ENCODE peak calls at places on chromosomes 6 and 20, in six cellular contexts. Y is stomach, Z is tibial nerve, B is lower lobe of right lung, I is WERI-Rb-1, H is mammary epithelial cell. F is an unnamed sample. For H3K9me3 and H3K27me3, the result is how much of the 10 kb centered on the place peaks cover.

GRCh38 chr6:118974790-118975189 is 39.8 kb upstream of the MCM9 start:
- DNase-seq in Z (no peak), I (no peak), Y (no peak), B (no peak), H (no peak), F (no peak)

GRCh38 chr20:36307412-36308317 is 1.5 kb downstream of the DLGAP4 start:
- DNase-seq in B (no peak), H (no peak), Y (peak), Z (no peak), I (no peak), F (no peak)

GRCh38 chr20:728022-728944 is 40.0 kb downstream of the SLC52A3 start:
- DNase-seq in Y (peak), Z (no peak), H (no peak), I (peak), B (peak), F (peak)

GRCh38 chr6:37725967-37726366 is 28.3 kb upstream of the MDGA1 start:
- DNase-seq in H (no peak), B (peak), Y (no peak), Z (no peak), I (no peak), F (peak)

GRCh38 chr6:29678114-29678513 is 2.8 kb downstream of the ZFP57 start:
- DNase-seq in I (no peak), H (peak), Y (no peak), B (no peak), Z (no peak), F (no peak)

GRCh38 chr20:11716239-11716944 is 201.3 kb upstream of the BTBD3 start:
- DNase-seq in H (peak), B (no peak), Z (no peak), I (peak), Y (no peak), F (peak)

GRCh38 chr6:18019539-18020534 is 32.4 kb upstream of the KIF13A start:
- DNase-seq in Y (no peak), B (no peak), H (no peak), I (peak), Z (no peak), F (no peak)

GRCh38 chr20:35849726-35850125 is 77.9 kb downstream of the PHF20 start:
- DNase-seq in Y (no peak), H (no peak), I (peak), Z (no peak), B (no peak), F (peak)

GRCh38 chr6:132961610-132962009 is 147.2 kb downstream of the RPS12 start:
- DNase-seq in I (no peak), H (no peak), B (no peak), Z (no peak), Y (no peak), F (no peak)

GRCh38 chr6:37188962-37189510 is 19.1 kb downstream of the PIM1 start:
- DNase-seq in Z (no peak), B (no peak), H (no peak), Y (no peak), I (no peak), F (no peak)

GRCh38 chr20:17024513-17025105 is 202.2 kb upstream of the PCSK2 start:
- DNase-seq in Z (no peak), Y (no peak), H (no peak), B (no peak), I (no peak), F (no peak)

GRCh38 chr6:148349466-148349865 is 6.8 kb downstream of the SASH1 start:
- DNase-seq in Y (no peak), Z (no peak), I (no peak), H (no peak), B (no peak), F (no peak)

GRCh38 chr6:16238057-16238657 is at the start of gene GMPR:
- DNase-seq in Z (peak), Y (peak), I (peak), H (peak), B (peak), F (peak)

GRCh38 chr6:16486661-16487060 is 248.3 kb downstream of the GMPR start:
- DNase-seq in B (no peak), I (no peak), H (no peak), Z (no peak), Y (no peak), F (no peak)

GRCh38 chr6:26195924-26196845 is 109.0 kb downstream of the HFE start:
- DNase-seq in H (peak), B (no peak), I (no peak), Z (no peak), Y (no peak), F (peak)

GRCh38 chr6:132734694-132735236 is 20.9 kb upstream of the VNN1 start:
- DNase-seq in I (no peak), H (peak), Z (peak), Y (no peak), B (no peak), F (peak)

GRCh38 chr6:17706580-17707370 is at the start of gene NUP153:
- DNase-seq in I (peak), Z (peak), B (peak), Y (peak), H (peak), F (peak)

GRCh38 chr20:54980321-54980960 is 505.0 kb downstream of the DOK5 start:
- DNase-seq in Z (no peak), I (no peak), H (peak), B (no peak), Y (no peak), F (peak)

GRCh38 chr6:35419431-35419830 is 32.7 kb upstream of the FANCE start:
- DNase-seq in B (no peak), H (no peak), Y (no peak), I (peak), Z (no peak), F (no peak)

GRCh38 chr6:119351005-119351394 is 1.4 kb upstream of the MAN1A1 start:
- DNase-seq in I (no peak), Y (no peak), Z (no peak), B (no peak), H (peak), F (no peak)

GRCh38 chr6:98976674-98977365 is 29.1 kb upstream of the FBXL4 start:
- DNase-seq in I (no peak), H (no peak), Y (no peak), Z (no peak), B (no peak), F (no peak)

GRCh38 chr20:49297605-49298530 is 20.0 kb upstream of the ZNFX1 start:
- DNase-seq in B (peak), Z (peak), H (no peak), I (no peak), Y (no peak), F (no peak)

GRCh38 chr6:39801456-39802251 is 9.5 kb downstream of the DAAM2 start:
- DNase-seq in Y (no peak), Z (peak), B (no peak), I (no peak), H (no peak), F (no peak)

GRCh38 chr6:108565893-108566292 is 5.2 kb downstream of the FOXO3 start:
- DNase-seq in H (peak), Z (peak), Y (no peak), I (no peak), B (no peak), F (peak)
- H3K4me3 ChIP-seq in H (no peak), Z (no peak), Y (peak), I (no peak), B (peak), F (no peak)

DNA sequence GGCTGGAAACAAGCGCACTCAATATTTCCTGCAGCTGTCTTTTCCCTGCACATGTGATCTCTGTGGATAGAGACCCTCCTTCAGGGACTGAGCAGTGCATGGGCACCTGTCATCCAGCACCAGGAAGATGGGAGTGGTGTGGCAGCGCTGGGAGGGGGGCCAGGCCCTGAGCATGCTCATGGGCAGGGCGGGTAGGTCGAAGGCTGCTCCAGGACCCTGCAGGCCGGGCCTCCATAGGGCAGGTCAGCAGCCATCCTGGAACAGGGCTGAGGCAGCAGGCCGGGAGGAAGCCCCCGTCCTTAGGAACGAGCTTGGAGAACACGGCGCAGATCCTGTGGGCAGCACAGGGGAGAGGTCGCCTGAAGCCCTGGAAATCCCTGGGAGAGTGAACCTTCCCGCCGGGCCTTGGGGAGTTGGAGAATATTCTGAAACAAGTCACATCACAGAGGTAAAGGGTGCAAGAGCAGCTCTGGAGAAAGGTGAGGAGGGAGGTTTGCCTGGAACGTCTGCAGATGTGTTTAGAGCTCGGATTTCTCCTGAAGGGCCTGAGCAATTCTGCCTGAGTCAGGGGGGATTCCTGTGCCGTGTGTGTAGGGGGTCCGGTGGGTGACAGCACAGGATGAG is 133.2 kb downstream of the SMOC2 start:
- DNase-seq in Z (no peak), I (no peak), B (no peak), H (no peak), Y (no peak), F (no peak)
- H3K9me3 ChIP-seq in Z (under half), I (under half), B (under half), H (under half), Y (under half), F (under half)

GRCh38 chr6:170227996-170228550 is 62.8 kb downstream of the DLL1 start:
- DNase-seq in H (no peak), Z (no peak), Y (no peak), B (no peak), I (no peak), F (no peak)

GRCh38 chr6:170224694-170225660 is 65.9 kb downstream of the DLL1 start:
- DNase-seq in I (peak), H (peak), Z (no peak), Y (peak), B (no peak), F (no peak)

GRCh38 chr6:170225852-170226417 is 64.9 kb downstream of the DLL1 start:
- DNase-seq in H (peak), Z (no peak), I (no peak), Y (peak), B (no peak), F (no peak)

GRCh38 chr6:170227521-170227983 is 63.3 kb downstream of the DLL1 start:
- DNase-seq in B (no peak), I (no peak), Z (no peak), Y (no peak), H (peak), F (no peak)

GRCh38 chr6:170226647-170227046 is 64.2 kb downstream of the DLL1 start:
- DNase-seq in B (no peak), H (no peak), Z (no peak), I (no peak), Y (no peak), F (no peak)
- H3K27me3 ChIP-seq in B (under half), H (under half), Z (under half), I (under half), Y (under half), F (under half)

GRCh38 chr6:44258921-44259320 is 1.6 kb upstream of the SLC35B2 start:
- DNase-seq in Y (no peak), B (no peak), Z (no peak), I (no peak), H (no peak), F (no peak)

GRCh38 chr6:44257753-44258324 is 511 bp upstream of the SLC35B2 start:
- DNase-seq in I (no peak), B (no peak), Y (no peak), Z (no peak), H (no peak), F (no peak)

GRCh38 chr6:44260011-44260410 is 2.7 kb upstream of the SLC35B2 start:
- DNase-seq in Y (no peak), B (no peak), H (no peak), I (no peak), Z (no peak), F (no peak)

GRCh38 chr6:44257007-44257752 is at the start of gene SLC35B2:
- DNase-seq in H (peak), Y (peak), B (peak), Z (peak), I (peak), F (peak)

DNA sequence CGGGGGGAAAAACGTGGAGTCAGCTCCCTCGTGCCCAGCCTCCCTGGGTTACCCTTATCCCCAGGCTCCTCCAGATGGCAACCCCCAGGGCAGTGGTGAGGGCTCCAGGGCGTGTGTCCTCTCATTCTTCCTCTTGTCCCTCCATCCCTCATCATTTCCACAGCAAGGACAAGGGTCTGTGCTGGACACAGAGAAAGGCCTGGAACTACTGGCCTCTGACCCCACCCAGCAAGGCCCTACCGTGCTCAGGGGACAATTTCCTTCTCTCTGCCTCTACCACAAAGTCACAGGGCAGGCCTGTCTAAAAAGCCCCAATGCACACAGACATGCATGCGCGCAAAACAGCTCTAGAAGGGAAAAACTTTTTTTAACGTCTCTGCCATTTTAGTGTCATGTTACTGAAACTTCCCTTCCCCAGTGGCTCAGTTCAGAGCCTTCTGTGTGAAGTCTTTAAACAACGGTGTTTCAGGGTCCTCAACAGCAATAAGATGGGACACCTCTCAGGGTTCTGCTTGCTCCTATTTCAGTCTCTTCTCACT is 1.1 kb upstream of the SLC35B2 start:
- DNase-seq in Y (no peak), Z (no peak), I (no peak), B (no peak), H (no peak), F (no peak)
- H3K4me3 ChIP-seq in Y (no peak), Z (no peak), I (no peak), B (no peak), H (no peak), F (no peak)

GRCh38 chr20:56069016-56069415 is 63.7 kb upstream of the CBLN4 start:
- DNase-seq in H (no peak), Z (no peak), I (no peak), Y (no peak), B (no peak), F (no peak)
- H3K9me3 ChIP-seq in H (under half), Z (under half), I (under half), Y (under half), B (under half), F (under half)